ENCODE peak calls at places on chromosomes 13 and 19, in six cellular contexts. One of them, this sample, is unnamed.

GRCh38 chr13:99993660-99994455 is 12.3 kb downstream of the ZIC2 start:
- DNase-seq in stimulated activated CD8-positive, alpha-beta memory T cell treated with anti-CD3 and anti-CD28 coated beads, Interleukin-4, amount 100 ng/mL, for 1 hour: no peak
- DNase-seq in astrocyte of the spinal cord: peak; percentile 54
- DNase-seq in left colon: no peak
- DNase-seq in stimulated activated CD4-positive, alpha-beta T cell treated with anti-CD3 and anti-CD28 coated beads, Interleukin-12 subunit alpha, Interleukin-12 subunit beta, amount 100 ng/mL, for 48 hours: no peak
- DNase-seq in SK-N-DZ: no peak
- DNase-seq in this sample: no peak

GRCh38 chr13:27273658-27274425 is 3.2 kb downstream of the RASL11A start:
- DNase-seq in SK-N-DZ: no peak
- DNase-seq in astrocyte of the spinal cord: peak; percentile 66
- DNase-seq in left colon: no peak
- DNase-seq in stimulated activated CD8-positive, alpha-beta memory T cell treated with anti-CD3 and anti-CD28 coated beads, Interleukin-4, amount 100 ng/mL, for 1 hour: no peak
- DNase-seq in stimulated activated CD4-positive, alpha-beta T cell treated with anti-CD3 and anti-CD28 coated beads, Interleukin-12 subunit alpha, Interleukin-12 subunit beta, amount 100 ng/mL, for 48 hours: no peak
- DNase-seq in this sample: peak; percentile 55

GRCh38 chr19:46481947-46482346 is 10.6 kb upstream of the PNMA8A start:
- DNase-seq in astrocyte of the spinal cord: peak; percentile 13
- DNase-seq in SK-N-DZ: no peak
- DNase-seq in left colon: no peak
- DNase-seq in stimulated activated CD8-positive, alpha-beta memory T cell treated with anti-CD3 and anti-CD28 coated beads, Interleukin-4, amount 100 ng/mL, for 1 hour: no peak
- DNase-seq in stimulated activated CD4-positive, alpha-beta T cell treated with anti-CD3 and anti-CD28 coated beads, Interleukin-12 subunit alpha, Interleukin-12 subunit beta, amount 100 ng/mL, for 48 hours: no peak
- DNase-seq in this sample: peak; percentile 36

GRCh38 chr13:51856027-51856736 is 5.6 kb upstream of the CCDC70 start:
- DNase-seq in left colon: peak; percentile 36
- DNase-seq in astrocyte of the spinal cord: no peak
- DNase-seq in stimulated activated CD4-positive, alpha-beta T cell treated with anti-CD3 and anti-CD28 coated beads, Interleukin-12 subunit alpha, Interleukin-12 subunit beta, amount 100 ng/mL, for 48 hours: no peak
- DNase-seq in stimulated activated CD8-positive, alpha-beta memory T cell treated with anti-CD3 and anti-CD28 coated beads, Interleukin-4, amount 100 ng/mL, for 1 hour: no peak
- DNase-seq in SK-N-DZ: no peak
- DNase-seq in this sample: no peak

GRCh38 chr19:6509118-6509971 is 7.2 kb upstream of the TUBB4A start:
- DNase-seq in SK-N-DZ: no peak
- DNase-seq in left colon: no peak
- DNase-seq in stimulated activated CD4-positive, alpha-beta T cell treated with anti-CD3 and anti-CD28 coated beads, Interleukin-12 subunit alpha, Interleukin-12 subunit beta, amount 100 ng/mL, for 48 hours: no peak
- DNase-seq in stimulated activated CD8-positive, alpha-beta memory T cell treated with anti-CD3 and anti-CD28 coated beads, Interleukin-4, amount 100 ng/mL, for 1 hour: no peak
- DNase-seq in astrocyte of the spinal cord: no peak
- DNase-seq in this sample: no peak

GRCh38 chr13:44436589-44437337 is 63.1 kb downstream of the SERP2 start:
- DNase-seq in stimulated activated CD4-positive, alpha-beta T cell treated with anti-CD3 and anti-CD28 coated beads, Interleukin-12 subunit alpha, Interleukin-12 subunit beta, amount 100 ng/mL, for 48 hours: no peak
- DNase-seq in stimulated activated CD8-positive, alpha-beta memory T cell treated with anti-CD3 and anti-CD28 coated beads, Interleukin-4, amount 100 ng/mL, for 1 hour: no peak
- DNase-seq in astrocyte of the spinal cord: peak; percentile 96
- DNase-seq in left colon: peak; percentile 95
- DNase-seq in SK-N-DZ: peak; percentile 95
- DNase-seq in this sample: peak; percentile 94

GRCh38 chr13:62906896-62907295 is 1491.2 kb upstream of the PCDH20 start:
- DNase-seq in stimulated activated CD4-positive, alpha-beta T cell treated with anti-CD3 and anti-CD28 coated beads, Interleukin-12 subunit alpha, Interleukin-12 subunit beta, amount 100 ng/mL, for 48 hours: no peak
- DNase-seq in left colon: no peak
- DNase-seq in astrocyte of the spinal cord: no peak
- DNase-seq in stimulated activated CD8-positive, alpha-beta memory T cell treated with anti-CD3 and anti-CD28 coated beads, Interleukin-4, amount 100 ng/mL, for 1 hour: no peak
- DNase-seq in SK-N-DZ: no peak
- DNase-seq in this sample: no peak

GRCh38 chr19:29596885-29597525 is 9.1 kb upstream of the POP4 start:
- DNase-seq in SK-N-DZ: peak; percentile 28
- DNase-seq in left colon: no peak
- DNase-seq in stimulated activated CD4-positive, alpha-beta T cell treated with anti-CD3 and anti-CD28 coated beads, Interleukin-12 subunit alpha, Interleukin-12 subunit beta, amount 100 ng/mL, for 48 hours: no peak
- DNase-seq in stimulated activated CD8-positive, alpha-beta memory T cell treated with anti-CD3 and anti-CD28 coated beads, Interleukin-4, amount 100 ng/mL, for 1 hour: no peak
- DNase-seq in astrocyte of the spinal cord: peak; percentile 6
- DNase-seq in this sample: peak; percentile 40

GRCh38 chr19:7540761-7541480 is 5.4 kb downstream of the PNPLA6 start:
- DNase-seq in stimulated activated CD4-positive, alpha-beta T cell treated with anti-CD3 and anti-CD28 coated beads, Interleukin-12 subunit alpha, Interleukin-12 subunit beta, amount 100 ng/mL, for 48 hours: peak; percentile 28
- DNase-seq in astrocyte of the spinal cord: peak; percentile 36
- DNase-seq in SK-N-DZ: peak; percentile 36
- DNase-seq in left colon: no peak
- DNase-seq in stimulated activated CD8-positive, alpha-beta memory T cell treated with anti-CD3 and anti-CD28 coated beads, Interleukin-4, amount 100 ng/mL, for 1 hour: no peak
- DNase-seq in this sample: peak; percentile 65

GRCh38 chr19:52398091-52398461 is 427 bp downstream of the ZNF528 start:
- DNase-seq in stimulated activated CD4-positive, alpha-beta T cell treated with anti-CD3 and anti-CD28 coated beads, Interleukin-12 subunit alpha, Interleukin-12 subunit beta, amount 100 ng/mL, for 48 hours: no peak
- DNase-seq in astrocyte of the spinal cord: no peak
- DNase-seq in stimulated activated CD8-positive, alpha-beta memory T cell treated with anti-CD3 and anti-CD28 coated beads, Interleukin-4, amount 100 ng/mL, for 1 hour: no peak
- DNase-seq in left colon: no peak
- DNase-seq in SK-N-DZ: peak; percentile 6
- DNase-seq in this sample: peak; percentile 1

GRCh38 chr13:113460599-113460998 is 7.3 kb upstream of the ADPRHL1 start:
- DNase-seq in left colon: no peak
- DNase-seq in stimulated activated CD8-positive, alpha-beta memory T cell treated with anti-CD3 and anti-CD28 coated beads, Interleukin-4, amount 100 ng/mL, for 1 hour: no peak
- DNase-seq in stimulated activated CD4-positive, alpha-beta T cell treated with anti-CD3 and anti-CD28 coated beads, Interleukin-12 subunit alpha, Interleukin-12 subunit beta, amount 100 ng/mL, for 48 hours: no peak
- DNase-seq in SK-N-DZ: no peak
- DNase-seq in astrocyte of the spinal cord: no peak
- DNase-seq in this sample: no peak

GRCh38 chr13:37403776-37404497 is 194.6 kb downstream of the POSTN start:
- DNase-seq in stimulated activated CD8-positive, alpha-beta memory T cell treated with anti-CD3 and anti-CD28 coated beads, Interleukin-4, amount 100 ng/mL, for 1 hour: no peak
- DNase-seq in SK-N-DZ: no peak
- DNase-seq in stimulated activated CD4-positive, alpha-beta T cell treated with anti-CD3 and anti-CD28 coated beads, Interleukin-12 subunit alpha, Interleukin-12 subunit beta, amount 100 ng/mL, for 48 hours: no peak
- DNase-seq in left colon: no peak
- DNase-seq in astrocyte of the spinal cord: peak; percentile 92
- DNase-seq in this sample: peak; percentile 92

GRCh38 chr13:27014406-27015359 is 156.9 kb downstream of the USP12 start:
- DNase-seq in left colon: no peak
- DNase-seq in stimulated activated CD8-positive, alpha-beta memory T cell treated with anti-CD3 and anti-CD28 coated beads, Interleukin-4, amount 100 ng/mL, for 1 hour: no peak
- DNase-seq in SK-N-DZ: no peak
- DNase-seq in astrocyte of the spinal cord: no peak
- DNase-seq in stimulated activated CD4-positive, alpha-beta T cell treated with anti-CD3 and anti-CD28 coated beads, Interleukin-12 subunit alpha, Interleukin-12 subunit beta, amount 100 ng/mL, for 48 hours: no peak
- DNase-seq in this sample: no peak

GRCh38 chr19:41871573-41872383 is 5.3 kb upstream of the CD79A start:
- DNase-seq in left colon: peak; percentile 51
- DNase-seq in SK-N-DZ: no peak
- DNase-seq in stimulated activated CD8-positive, alpha-beta memory T cell treated with anti-CD3 and anti-CD28 coated beads, Interleukin-4, amount 100 ng/mL, for 1 hour: no peak
- DNase-seq in stimulated activated CD4-positive, alpha-beta T cell treated with anti-CD3 and anti-CD28 coated beads, Interleukin-12 subunit alpha, Interleukin-12 subunit beta, amount 100 ng/mL, for 48 hours: peak; percentile 68
- DNase-seq in astrocyte of the spinal cord: no peak
- DNase-seq in this sample: no peak

GRCh38 chr13:44437356-44438233 is 64.0 kb downstream of the SERP2 start:
- DNase-seq in stimulated activated CD4-positive, alpha-beta T cell treated with anti-CD3 and anti-CD28 coated beads, Interleukin-12 subunit alpha, Interleukin-12 subunit beta, amount 100 ng/mL, for 48 hours: no peak
- DNase-seq in astrocyte of the spinal cord: peak; percentile 77
- DNase-seq in left colon: no peak
- DNase-seq in stimulated activated CD8-positive, alpha-beta memory T cell treated with anti-CD3 and anti-CD28 coated beads, Interleukin-4, amount 100 ng/mL, for 1 hour: no peak
- DNase-seq in SK-N-DZ: peak; percentile 54
- DNase-seq in this sample: peak; percentile 63

GRCh38 chr13:85405316-85405897 is 393.8 kb downstream of the SLITRK6 start:
- DNase-seq in astrocyte of the spinal cord: no peak
- DNase-seq in stimulated activated CD4-positive, alpha-beta T cell treated with anti-CD3 and anti-CD28 coated beads, Interleukin-12 subunit alpha, Interleukin-12 subunit beta, amount 100 ng/mL, for 48 hours: no peak
- DNase-seq in left colon: no peak
- DNase-seq in SK-N-DZ: no peak
- DNase-seq in stimulated activated CD8-positive, alpha-beta memory T cell treated with anti-CD3 and anti-CD28 coated beads, Interleukin-4, amount 100 ng/mL, for 1 hour: no peak
- DNase-seq in this sample: no peak

GRCh38 chr13:62088155-62088554 is 672.5 kb upstream of the PCDH20 start:
- DNase-seq in SK-N-DZ: no peak
- DNase-seq in stimulated activated CD4-positive, alpha-beta T cell treated with anti-CD3 and anti-CD28 coated beads, Interleukin-12 subunit alpha, Interleukin-12 subunit beta, amount 100 ng/mL, for 48 hours: no peak
- DNase-seq in astrocyte of the spinal cord: no peak
- DNase-seq in stimulated activated CD8-positive, alpha-beta memory T cell treated with anti-CD3 and anti-CD28 coated beads, Interleukin-4, amount 100 ng/mL, for 1 hour: no peak
- DNase-seq in left colon: no peak
- DNase-seq in this sample: no peak

GRCh38 chr19:56678205-56678604 is 6.6 kb upstream of the ZNF835 start:
- DNase-seq in left colon: no peak
- DNase-seq in stimulated activated CD8-positive, alpha-beta memory T cell treated with anti-CD3 and anti-CD28 coated beads, Interleukin-4, amount 100 ng/mL, for 1 hour: no peak
- DNase-seq in SK-N-DZ: no peak
- DNase-seq in stimulated activated CD4-positive, alpha-beta T cell treated with anti-CD3 and anti-CD28 coated beads, Interleukin-12 subunit alpha, Interleukin-12 subunit beta, amount 100 ng/mL, for 48 hours: no peak
- DNase-seq in astrocyte of the spinal cord: no peak
- DNase-seq in this sample: no peak

GRCh38 chr19:52658595-52658994 is 20.4 kb upstream of the ZNF83 start:
- DNase-seq in left colon: no peak
- DNase-seq in stimulated activated CD8-positive, alpha-beta memory T cell treated with anti-CD3 and anti-CD28 coated beads, Interleukin-4, amount 100 ng/mL, for 1 hour: no peak
- DNase-seq in astrocyte of the spinal cord: no peak
- DNase-seq in SK-N-DZ: no peak
- DNase-seq in stimulated activated CD4-positive, alpha-beta T cell treated with anti-CD3 and anti-CD28 coated beads, Interleukin-12 subunit alpha, Interleukin-12 subunit beta, amount 100 ng/mL, for 48 hours: no peak
- DNase-seq in this sample: no peak

GRCh38 chr19:39303373-39304184 is 7.4 kb downstream of the IFNL1 start:
- DNase-seq in astrocyte of the spinal cord: no peak
- DNase-seq in stimulated activated CD4-positive, alpha-beta T cell treated with anti-CD3 and anti-CD28 coated beads, Interleukin-12 subunit alpha, Interleukin-12 subunit beta, amount 100 ng/mL, for 48 hours: no peak
- DNase-seq in SK-N-DZ: no peak
- DNase-seq in left colon: no peak
- DNase-seq in stimulated activated CD8-positive, alpha-beta memory T cell treated with anti-CD3 and anti-CD28 coated beads, Interleukin-4, amount 100 ng/mL, for 1 hour: no peak
- DNase-seq in this sample: no peak

GRCh38 chr19:55913643-55914268 is 18.4 kb downstream of the NLRP13 start:
- DNase-seq in stimulated activated CD4-positive, alpha-beta T cell treated with anti-CD3 and anti-CD28 coated beads, Interleukin-12 subunit alpha, Interleukin-12 subunit beta, amount 100 ng/mL, for 48 hours: no peak
- DNase-seq in stimulated activated CD8-positive, alpha-beta memory T cell treated with anti-CD3 and anti-CD28 coated beads, Interleukin-4, amount 100 ng/mL, for 1 hour: no peak
- DNase-seq in SK-N-DZ: no peak
- DNase-seq in left colon: peak; percentile 6
- DNase-seq in astrocyte of the spinal cord: no peak
- DNase-seq in this sample: no peak

GRCh38 chr13:38415233-38415632 is 65.6 kb downstream of the UFM1 start:
- DNase-seq in SK-N-DZ: no peak
- DNase-seq in stimulated activated CD4-positive, alpha-beta T cell treated with anti-CD3 and anti-CD28 coated beads, Interleukin-12 subunit alpha, Interleukin-12 subunit beta, amount 100 ng/mL, for 48 hours: no peak
- DNase-seq in astrocyte of the spinal cord: no peak
- DNase-seq in stimulated activated CD8-positive, alpha-beta memory T cell treated with anti-CD3 and anti-CD28 coated beads, Interleukin-4, amount 100 ng/mL, for 1 hour: no peak
- DNase-seq in left colon: no peak
- DNase-seq in this sample: no peak

GRCh38 chr19:6723108-6723618 is 2.7 kb upstream of the C3 start:
- DNase-seq in astrocyte of the spinal cord: no peak
- DNase-seq in stimulated activated CD8-positive, alpha-beta memory T cell treated with anti-CD3 and anti-CD28 coated beads, Interleukin-4, amount 100 ng/mL, for 1 hour: no peak
- DNase-seq in left colon: no peak
- DNase-seq in SK-N-DZ: no peak
- DNase-seq in stimulated activated CD4-positive, alpha-beta T cell treated with anti-CD3 and anti-CD28 coated beads, Interleukin-12 subunit alpha, Interleukin-12 subunit beta, amount 100 ng/mL, for 48 hours: no peak
- DNase-seq in this sample: peak; percentile 10

GRCh38 chr19:14487370-14488125 is 8.4 kb downstream of the GIPC1 start:
- DNase-seq in left colon: no peak
- DNase-seq in stimulated activated CD4-positive, alpha-beta T cell treated with anti-CD3 and anti-CD28 coated beads, Interleukin-12 subunit alpha, Interleukin-12 subunit beta, amount 100 ng/mL, for 48 hours: no peak
- DNase-seq in stimulated activated CD8-positive, alpha-beta memory T cell treated with anti-CD3 and anti-CD28 coated beads, Interleukin-4, amount 100 ng/mL, for 1 hour: no peak
- DNase-seq in SK-N-DZ: no peak
- DNase-seq in astrocyte of the spinal cord: no peak
- DNase-seq in this sample: peak; percentile 45

GRCh38 chr13:110985570-110985969 is 70.7 kb upstream of the ANKRD10 start:
- DNase-seq in left colon: no peak
- DNase-seq in SK-N-DZ: no peak
- DNase-seq in stimulated activated CD8-positive, alpha-beta memory T cell treated with anti-CD3 and anti-CD28 coated beads, Interleukin-4, amount 100 ng/mL, for 1 hour: no peak
- DNase-seq in stimulated activated CD4-positive, alpha-beta T cell treated with anti-CD3 and anti-CD28 coated beads, Interleukin-12 subunit alpha, Interleukin-12 subunit beta, amount 100 ng/mL, for 48 hours: no peak
- DNase-seq in astrocyte of the spinal cord: no peak
- DNase-seq in this sample: peak; percentile 34

This sample was measured in IMR-90.